ENCODE peak calls at places on chromosome 7, in nine cellular contexts. J is transverse colon; H is CD8-positive, alpha-beta T cell; Y is GM23338; I is IMR-90; C is kidney epithelial cell; A is fibroblast of lung; L is heart left ventricle; K is SK-N-SH. U is an unnamed sample.

GRCh38 chr7:38893061-38893460 is 15.9 kb downstream of the VPS41 start:
- DNase-seq in J (no peak), H (no peak), Y (no peak), I (peak; percentile 62), C (no peak), A (peak; percentile 26), L (no peak), K (no peak), U (no peak)

GRCh38 chr7:133650487-133651292 is 397.8 kb downstream of the EXOC4 start:
- DNase-seq in J (no peak), H (no peak), Y (no peak), I (no peak), C (no peak), A (no peak), L (no peak), K (no peak), U (no peak)

GRCh38 chr7:69318794-69319193 is 279.5 kb upstream of the AUTS2 start:
- DNase-seq in J (no peak), H (no peak), Y (no peak), I (no peak), C (no peak), A (no peak), L (no peak), K (peak; percentile 59), U (no peak)

GRCh38 chr7:1668932-1669485 is 1.1 kb upstream of the ELFN1 start:
- DNase-seq in J (no peak), H (no peak), Y (peak; percentile 46), I (peak; percentile 20), C (no peak), A (peak; percentile 60), L (no peak), K (peak; percentile 58), U (no peak)

GRCh38 chr7:66630529-66630928 is 1.8 kb downstream of the KCTD7 start:
- DNase-seq in J (no peak), H (no peak), Y (no peak), I (no peak), C (no peak), A (peak; percentile 13), L (no peak), K (no peak), U (no peak)

GRCh38 chr7:46532571-46532970 is 611.5 kb upstream of the IGFBP3 start:
- DNase-seq in J (no peak), H (no peak), Y (no peak), I (peak; percentile 32), C (no peak), A (peak; percentile 27), L (no peak), K (no peak), U (no peak)

GRCh38 chr7:102132209-102132752 is 154.4 kb upstream of the SH2B2 start:
- DNase-seq in J (no peak), H (no peak), Y (no peak), I (no peak), C (no peak), A (no peak), L (no peak), K (no peak), U (no peak)

GRCh38 chr7:154613811-154614210 is 389.1 kb downstream of the PAXIP1 start:
- DNase-seq in J (no peak), H (no peak), Y (no peak), I (no peak), C (no peak), A (no peak), L (no peak), K (no peak), U (no peak)

GRCh38 chr7:183496-183895 is 8.9 kb upstream of the FAM20C start:
- DNase-seq in J (no peak), H (no peak), Y (no peak), I (no peak), C (no peak), A (no peak), L (no peak), K (no peak), U (no peak)

GRCh38 chr7:179948-180694 is 12.2 kb upstream of the FAM20C start:
- DNase-seq in J (no peak), H (no peak), Y (no peak), I (no peak), C (no peak), A (no peak), L (no peak), K (no peak), U (no peak)

GRCh38 chr7:183907-184767 is 8.2 kb upstream of the FAM20C start:
- DNase-seq in J (no peak), H (no peak), Y (no peak), I (no peak), C (no peak), A (no peak), L (no peak), K (no peak), U (no peak)

GRCh38 chr7:179209-179681 is 13.1 kb upstream of the FAM20C start:
- DNase-seq in J (no peak), H (no peak), Y (no peak), I (no peak), C (no peak), A (no peak), L (peak; percentile 42), K (no peak), U (no peak)

DNA sequence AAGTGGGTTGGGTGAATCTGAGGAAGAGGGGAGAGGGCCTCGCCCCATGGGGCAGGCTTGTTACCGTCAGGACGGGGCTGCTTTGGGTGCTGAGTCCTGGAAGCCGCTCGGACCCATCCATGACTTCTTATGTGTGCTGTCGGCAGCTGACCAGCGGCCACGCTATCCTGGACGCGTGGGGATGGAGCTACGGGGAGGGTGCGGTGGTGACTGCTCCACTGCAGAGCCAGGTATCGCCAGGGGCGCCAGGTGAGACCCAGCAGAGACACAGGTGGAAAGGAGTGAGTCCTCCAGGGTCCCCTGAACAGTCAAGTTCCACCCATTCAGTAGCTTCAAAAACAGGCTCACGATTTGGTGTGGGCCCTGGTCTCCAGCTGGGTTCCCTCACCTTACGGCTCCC is 10.6 kb upstream of the FAM20C start:
- DNase-seq in J (no peak), H (no peak), Y (no peak), I (no peak), C (no peak), A (no peak), L (no peak), K (no peak), U (no peak)
- H3K27me3 ChIP-seq in J (no peaks in the 10 kb centered on the region), H (no peaks in the 10 kb centered on the region), Y (no peaks in the 10 kb centered on the region), I (peaks cover 16% of the 10 kb centered on the region), C (peaks cover 29% of the 10 kb centered on the region), A (no peaks in the 10 kb centered on the region), L (no peaks in the 10 kb centered on the region), K (peaks cover 64% of the 10 kb centered on the region), U (no peaks in the 10 kb centered on the region)

DNA sequence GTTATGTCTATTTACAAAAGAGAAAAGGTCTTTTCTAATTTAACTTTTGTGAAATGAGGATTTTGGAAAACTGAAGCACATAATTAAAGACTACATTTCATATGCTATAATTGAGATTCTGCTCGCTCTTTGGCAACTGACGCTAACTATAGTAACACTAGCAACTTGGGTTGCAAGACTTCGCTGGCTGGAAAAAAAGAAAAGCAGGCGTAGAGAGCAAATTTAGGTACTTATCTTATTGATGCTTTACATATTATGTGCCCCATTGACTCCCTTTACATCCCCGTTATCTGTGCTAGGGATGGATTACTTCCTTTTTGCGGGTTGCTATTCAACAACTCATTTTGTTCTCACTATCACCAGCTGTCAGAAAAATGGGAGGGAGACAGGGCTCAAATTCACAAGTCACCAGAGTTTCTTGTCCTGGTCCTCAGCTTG is 10.5 kb downstream of the SEMA3C start:
- DNase-seq in J (no peak), H (no peak), Y (no peak), I (no peak), C (no peak), A (no peak), L (no peak), K (no peak), U (no peak)
- H3K4me3 ChIP-seq in J (no peak overlapping the region), H (no peak overlapping the region), Y (no peak overlapping the region), I (no peak overlapping the region), C (no peak overlapping the region), A (no peak overlapping the region), L (no peak overlapping the region), K (peak overlapping the region; percentile 3), U (no peak overlapping the region)

GRCh38 chr7:151868805-151869188 is 8.1 kb downstream of the PRKAG2 start:
- DNase-seq in J (no peak), H (no peak), Y (no peak), I (no peak), C (no peak), A (no peak), L (no peak), K (no peak), U (no peak)
- H3K27me3 ChIP-seq in J (no peaks in the 10 kb centered on the region), H (no peaks in the 10 kb centered on the region), Y (no peaks in the 10 kb centered on the region), I (peaks cover 52% of the 10 kb centered on the region), C (peaks cover 20% of the 10 kb centered on the region), A (peaks cover 8% of the 10 kb centered on the region), L (no peaks in the 10 kb centered on the region), K (peaks cover 42% of the 10 kb centered on the region), U (no peaks in the 10 kb centered on the region)

GRCh38 chr7:64637521-64638445 is 28.1 kb upstream of the ZNF107 start:
- DNase-seq in J (no peak), H (no peak), Y (no peak), I (no peak), C (no peak), A (no peak), L (no peak), K (no peak), U (no peak)
- H3K4me3 ChIP-seq in J (no peak overlapping the region), H (no peak overlapping the region), Y (no peak overlapping the region), I (no peak overlapping the region), C (no peak overlapping the region), A (no peak overlapping the region), L (no peak overlapping the region), K (no peak overlapping the region), U (no peak overlapping the region)

GRCh38 chr7:33700001-33700899 is 205.1 kb upstream of the BMPER start:
- DNase-seq in J (peak; percentile 16), H (no peak), Y (no peak), I (no peak), C (no peak), A (no peak), L (no peak), K (no peak), U (no peak)
- H3K27me3 ChIP-seq in J (no peaks in the 10 kb centered on the region), H (no peaks in the 10 kb centered on the region), Y (peaks cover 17% of the 10 kb centered on the region), I (peaks cover 1% of the 10 kb centered on the region), C (no peaks in the 10 kb centered on the region), A (no peaks in the 10 kb centered on the region), L (no peaks in the 10 kb centered on the region), K (no peaks in the 10 kb centered on the region), U (no peaks in the 10 kb centered on the region)

DNA sequence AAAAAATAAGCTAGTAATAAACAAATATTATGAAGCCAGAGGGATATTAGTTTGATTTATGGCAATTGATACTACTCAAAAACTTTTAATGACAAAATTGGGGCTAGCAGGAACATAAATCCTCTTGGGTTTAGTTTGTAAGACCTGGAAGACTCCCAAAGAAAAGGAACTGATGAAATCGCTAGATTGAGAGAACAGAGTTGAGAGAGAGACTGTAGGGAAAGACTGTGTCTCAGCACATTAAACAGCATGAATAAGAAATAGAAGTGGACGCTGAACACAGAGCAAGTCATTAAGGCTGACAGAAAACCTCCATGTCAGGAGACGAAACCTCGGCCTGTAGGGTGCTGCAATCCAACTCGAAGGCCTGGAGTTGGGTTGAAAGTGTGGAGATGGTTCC is 56.4 kb downstream of the ICA1 start:
- DNase-seq in J (no peak), H (no peak), Y (no peak), I (no peak), C (no peak), A (no peak), L (no peak), K (no peak), U (no peak)
- H3K4me3 ChIP-seq in J (no peak overlapping the region), H (no peak overlapping the region), Y (no peak overlapping the region), I (no peak overlapping the region), C (no peak overlapping the region), A (no peak overlapping the region), L (no peak overlapping the region), K (no peak overlapping the region), U (no peak overlapping the region)